ENCODE peak calls at places on chromosomes 4 and X, in four cellular contexts. B is T-cell, D is NCI-H1092, O is mesothelial cell of epicardium. L is an unnamed sample.
A peak's percentile ranks its signal among the peaks of the same experiment; 100 is the strongest.

GRCh38 chr4:47213971-47214370 is 182.6 kb downstream of the GABRB1 start:
- DNase-seq in B (no peak), D (no peak), O (no peak), L (no peak)

GRCh38 chr4:2441393-2442174 is 22.8 kb downstream of the CFAP99 start:
- DNase-seq in B (peak; percentile 62), D (peak; percentile 60), O (no peak), L (peak; percentile 91)

GRCh38 chr4:752196-752861 is 46.7 kb downstream of the PCGF3 start:
- DNase-seq in B (no peak), D (no peak), O (no peak), L (no peak)

GRCh38 chr4:14636563-14636962 is 365.7 kb upstream of the CPEB2 start:
- DNase-seq in B (no peak), D (no peak), O (no peak), L (no peak)

GRCh38 chr4:87251104-87251503 is 30.7 kb upstream of the KLHL8 start:
- DNase-seq in B (no peak), D (no peak), O (no peak), L (no peak)

GRCh38 chr4:54908744-54909143 is 216.7 kb downstream of the KDR start:
- DNase-seq in B (no peak), D (no peak), O (no peak), L (no peak)

GRCh38 chr4:113467581-113467980 is 294.0 kb downstream of the CAMK2D start:
- DNase-seq in B (no peak), D (no peak), O (no peak), L (no peak)

GRCh38 chr4:8571702-8572685 is 8.2 kb upstream of the GPR78 start:
- DNase-seq in B (no peak), D (no peak), O (no peak), L (no peak)

GRCh38 chr4:35250771-35251170 is 993.5 kb downstream of the ARAP2 start:
- DNase-seq in B (no peak), D (no peak), O (no peak), L (no peak)

GRCh38 chrX:77009691-77010090 is 437.5 kb upstream of the FGF16 start:
- DNase-seq in B (no peak), D (no peak), O (no peak), L (no peak)

GRCh38 chr4:57233391-57233790 is 123.2 kb upstream of the IGFBP7 start:
- DNase-seq in B (no peak), D (no peak), O (no peak), L (no peak)

GRCh38 chrX:650274-650673 is 19.7 kb downstream of the SHOX start:
- DNase-seq in B (no peak), D (no peak), O (no peak), L (no peak)

GRCh38 chr4:5734841-5735240 is 23.8 kb downstream of the EVC start:
- DNase-seq in B (no peak), D (no peak), O (no peak), L (no peak)

GRCh38 chr4:152309418-152309817 is 226.5 kb downstream of the FBXW7 start:
- DNase-seq in B (no peak), D (peak; percentile 31), O (no peak), L (no peak)

GRCh38 chr4:32207456-32207855 is 1487.3 kb downstream of the PCDH7 start:
- DNase-seq in B (no peak), D (no peak), O (no peak), L (no peak)

GRCh38 chr4:6524436-6524835 is 50.6 kb upstream of the MAN2B2 start:
- DNase-seq in B (no peak), D (no peak), O (no peak), L (no peak)

GRCh38 chrX:79452879-79453278 is 85.7 kb upstream of the ITM2A start:
- DNase-seq in B (no peak), D (no peak), O (no peak), L (no peak)

GRCh38 chrX:52140020-52140419 is 44.7 kb upstream of the MAGED4 start:
- DNase-seq in B (no peak), D (no peak), O (no peak), L (no peak)

GRCh38 chr4:118833192-118833820 is 2.6 kb downstream of the SEC24D start:
- DNase-seq in B (no peak), D (no peak), O (no peak), L (no peak)

GRCh38 chrX:3076416-3076991 is 35.2 kb downstream of the ARSF start:
- DNase-seq in B (no peak), D (no peak), O (no peak), L (peak; percentile 46)

GRCh38 chrX:120251471-120252011 is 929 bp downstream of the ZBTB33 start:
- DNase-seq in B (no peak), D (peak; percentile 14), O (no peak), L (no peak)

GRCh38 chr4:8069102-8069752 is 89.4 kb downstream of the ABLIM2 start:
- DNase-seq in B (no peak), D (no peak), O (no peak), L (no peak)